ENCODE peak calls at places on chromosomes 2 and 18, in six cellular contexts. E, W, Q, G, O and I are unnamed samples.

GRCh38 chr2:192194866-192195547 is at the start of gene TMEFF2:
- DNase-seq in W (peak), E (peak), Q (no peak), G (peak), O (peak), I (no peak)

GRCh38 chr2:40106061-40106460 is 327.0 kb upstream of the THUMPD2 start:
- DNase-seq in E (no peak), Q (no peak), G (no peak), O (no peak), W (no peak), I (no peak)

GRCh38 chr2:38427936-38428335 is 50.9 kb upstream of the ATL2 start:
- DNase-seq in E (no peak), Q (no peak), W (no peak), G (no peak), O (no peak), I (no peak)

GRCh38 chr2:221467610-221468009 is 104.5 kb downstream of the EPHA4 start:
- DNase-seq in W (no peak), Q (no peak), O (peak), G (no peak), E (no peak), I (no peak)

GRCh38 chr2:164694275-164694695 is 73.0 kb upstream of the GRB14 start:
- DNase-seq in O (no peak), E (no peak), W (no peak), Q (no peak), G (no peak), I (no peak)

GRCh38 chr2:73212448-73213176 is 1.4 kb upstream of the SMYD5 start:
- DNase-seq in Q (peak), G (peak), W (peak), O (peak), E (peak), I (peak)

GRCh38 chr2:215716971-215717370 is 281.1 kb upstream of the FN1 start:
- DNase-seq in W (no peak), Q (no peak), E (no peak), O (no peak), G (no peak), I (no peak)

GRCh38 chr18:36769172-36769571 is 59.6 kb downstream of the TPGS2 start:
- DNase-seq in O (no peak), G (no peak), Q (no peak), W (no peak), E (no peak), I (no peak)

GRCh38 chr18:6088432-6088831 is 193.1 kb upstream of the TMEM200C start:
- DNase-seq in Q (no peak), E (no peak), O (no peak), G (no peak), W (no peak), I (no peak)

GRCh38 chr2:136010126-136010525 is 24.7 kb upstream of the DARS1 start:
- DNase-seq in W (no peak), Q (no peak), O (no peak), E (no peak), G (no peak), I (no peak)

GRCh38 chr2:128638311-128638710 is 319.6 kb upstream of the HS6ST1 start:
- DNase-seq in E (no peak), W (peak), G (no peak), O (no peak), Q (no peak), I (no peak)

GRCh38 chr18:38923136-38923535 is 1357.5 kb upstream of the CELF4 start:
- DNase-seq in E (no peak), G (no peak), Q (no peak), W (no peak), O (no peak), I (no peak)

GRCh38 chr2:11320698-11321492 is 23.5 kb downstream of the ROCK2 start:
- DNase-seq in W (no peak), Q (no peak), G (no peak), O (no peak), E (no peak), I (no peak)
- TF ChIP-seq CTCF in W (no peak), Q (no peak), G (no peak), O (no peak), E (no peak), I (no peak)

DNA sequence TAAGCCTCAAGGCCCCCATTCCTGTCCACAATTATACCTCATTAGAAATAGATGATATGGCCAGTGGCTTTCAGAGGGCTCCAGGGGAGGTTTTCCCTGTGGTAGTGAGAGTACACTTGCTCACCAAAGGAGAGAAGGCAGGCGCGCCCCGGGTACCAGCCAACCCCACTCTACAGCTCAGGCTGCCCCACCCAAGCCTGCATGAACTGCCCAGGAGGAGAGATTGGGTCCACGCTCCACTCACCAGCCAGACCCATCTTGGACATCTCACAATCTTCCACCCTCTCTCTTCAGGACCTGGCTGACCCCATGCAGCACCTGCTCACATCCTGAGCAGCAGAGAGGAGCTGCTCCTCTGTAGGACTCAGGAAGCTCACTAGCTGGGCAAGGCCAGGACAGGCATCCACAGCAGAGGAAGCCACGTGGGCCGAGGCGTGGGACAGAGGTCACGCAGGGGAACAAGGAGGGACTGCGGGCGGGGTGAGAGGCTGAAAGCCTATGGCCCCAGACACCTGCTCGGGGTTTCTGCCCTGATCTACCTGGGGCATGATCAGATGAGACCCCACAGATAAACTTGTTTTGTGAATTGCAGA is 53.9 kb upstream of the GLI2 start:
- DNase-seq in E (no peak), G (no peak), Q (no peak), W (no peak), O (no peak), I (no peak)
- H3K4me3 ChIP-seq in E (no peak), G (no peak), Q (no peak), W (no peak), O (no peak), I (no peak)

GRCh38 chr2:24919100-24919976 is 699 bp downstream of the ADCY3 start:
- DNase-seq in Q (peak), G (peak), O (peak), W (no peak), E (no peak), I (no peak)

GRCh38 chr2:24922556-24922955 is 2.5 kb upstream of the ADCY3 start:
- DNase-seq in O (no peak), E (no peak), G (no peak), Q (no peak), W (peak), I (no peak)

GRCh38 chr2:24919977-24920812 is at the start of gene ADCY3:
- DNase-seq in G (peak), Q (peak), E (peak), O (peak), W (peak), I (no peak)

GRCh38 chr2:24923106-24923505 is 3.1 kb upstream of the ADCY3 start:
- DNase-seq in G (no peak), W (peak), O (no peak), E (no peak), Q (no peak), I (no peak)

GRCh38 chr2:24920813-24921441 is 890 bp upstream of the ADCY3 start:
- DNase-seq in W (no peak), O (no peak), Q (no peak), G (no peak), E (no peak), I (no peak)
- TF ChIP-seq CTCF in W (no peak), O (no peak), Q (no peak), G (no peak), E (no peak), I (no peak)

GRCh38 chr2:96202152-96202856 is 6.3 kb downstream of the STARD7 start:
- DNase-seq in O (no peak), G (no peak), W (no peak), E (no peak), Q (no peak), I (no peak)
- H3K4me3 ChIP-seq in O (no peak), G (no peak), W (no peak), E (peak), Q (no peak), I (no peak)

DNA sequence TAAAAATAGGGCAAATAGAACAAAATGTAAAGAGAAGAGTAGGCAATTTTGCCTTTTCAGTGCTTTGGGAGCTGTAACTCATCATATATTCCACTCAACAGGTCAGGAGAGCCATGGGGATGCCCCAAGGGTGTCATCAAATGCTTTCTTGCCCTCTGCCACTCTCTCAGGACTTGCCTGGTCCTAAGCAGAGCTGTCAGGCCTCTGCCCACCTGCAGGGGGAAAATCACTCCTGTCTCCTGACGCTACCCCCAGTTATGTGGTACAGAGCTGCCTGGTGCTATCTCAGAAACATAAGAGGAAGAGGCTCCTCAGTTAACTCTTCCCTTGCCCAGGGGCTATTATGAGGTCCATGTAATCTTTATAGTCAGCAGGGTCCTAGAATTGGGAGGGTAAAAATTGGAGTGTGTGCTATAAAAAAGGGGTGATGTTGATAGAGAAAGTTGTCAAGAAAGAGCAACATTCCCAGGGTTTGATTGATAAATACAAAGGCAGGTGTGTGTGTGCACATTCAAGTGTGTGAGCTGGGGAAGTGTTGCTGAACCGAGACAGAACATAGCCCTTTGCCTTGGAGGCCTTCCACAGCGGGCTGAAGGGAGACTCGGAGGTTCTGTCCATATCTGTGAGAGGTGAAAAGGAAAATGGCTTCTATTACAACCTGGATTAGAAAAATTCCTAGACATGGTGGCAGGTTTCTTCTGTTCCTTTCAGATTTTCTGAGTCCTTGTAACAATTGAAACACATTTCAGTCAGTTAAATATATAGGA is 25.4 kb downstream of the PTPRM start:
- DNase-seq in O (no peak), Q (no peak), E (no peak), W (no peak), G (no peak), I (no peak)
- TF ChIP-seq CTCF in O (no peak), Q (no peak), E (peak), W (no peak), G (no peak), I (no peak)

DNA sequence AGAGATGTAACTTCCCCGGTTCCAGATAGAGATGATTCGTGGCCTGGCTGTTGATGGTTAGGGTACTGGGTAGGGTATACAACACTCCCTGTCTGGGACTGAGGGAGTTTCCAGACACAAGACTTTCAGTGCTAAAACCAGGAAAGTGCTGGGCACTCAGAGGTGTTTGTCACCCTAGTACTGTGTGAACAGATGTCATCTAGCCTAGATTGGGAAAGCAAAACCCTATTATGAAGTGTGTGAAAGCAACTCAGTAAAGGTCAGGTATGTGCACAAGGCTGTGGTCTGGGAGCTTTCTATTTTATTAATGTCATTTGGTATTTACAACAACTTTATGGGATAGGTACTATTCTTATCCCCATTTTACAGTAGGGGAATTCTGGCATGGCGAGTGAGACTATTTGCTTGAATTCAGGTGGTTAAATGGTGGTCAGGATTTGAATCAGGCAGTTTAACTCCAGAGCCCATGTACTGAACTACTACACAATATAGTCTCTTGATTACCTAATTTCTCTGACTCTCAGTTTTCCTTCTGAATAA is 2.6 kb downstream of the BZW1 start:
- DNase-seq in E (no peak), G (no peak), W (no peak), O (no peak), Q (no peak), I (no peak)
- H3K4me3 ChIP-seq in E (peak), G (no peak), W (no peak), O (no peak), Q (no peak), I (peak)

GRCh38 chr2:112814278-112814677 is 22.3 kb downstream of the IL1B start:
- DNase-seq in E (no peak), O (peak), Q (no peak), W (no peak), G (no peak), I (no peak)
- TF ChIP-seq CTCF in E (no peak), O (peak), Q (no peak), W (no peak), G (no peak), I (no peak)